ENCODE peak calls at places on chromosome 19, in nine cellular contexts. One of them, this sample, is unnamed.

GRCh38 chr19:30596813-30597399 is 224.7 kb downstream of the ZNF536 start:
- DNase-seq in IMR-90: no peak
- DNase-seq in psoas muscle: no peak
- DNase-seq in colonic mucosa: no peak
- DNase-seq in uterus: no peak
- DNase-seq in CD8-positive, alpha-beta memory T cell: no peak
- DNase-seq in suprapubic skin: no peak
- DNase-seq in effector memory CD4-positive, alpha-beta T cell: no peak
- DNase-seq in CD8-positive, alpha-beta T cell: no peak
- DNase-seq in this sample: no peak

GRCh38 chr19:1259206-1259872 is 9.8 kb upstream of the CIRBP start:
- DNase-seq in CD8-positive, alpha-beta memory T cell: peak; percentile 82
- DNase-seq in suprapubic skin: peak; percentile 89
- DNase-seq in CD8-positive, alpha-beta T cell: peak; percentile 65
- DNase-seq in effector memory CD4-positive, alpha-beta T cell: peak; percentile 68
- DNase-seq in IMR-90: peak; percentile 51
- DNase-seq in colonic mucosa: peak; percentile 86
- DNase-seq in uterus: peak; percentile 76
- DNase-seq in psoas muscle: peak; percentile 78
- DNase-seq in this sample: peak; percentile 88

GRCh38 chr19:42412223-42412622 is 15.0 kb downstream of the LIPE start:
- DNase-seq in CD8-positive, alpha-beta T cell: no peak
- DNase-seq in CD8-positive, alpha-beta memory T cell: no peak
- DNase-seq in colonic mucosa: peak; percentile 76
- DNase-seq in suprapubic skin: no peak
- DNase-seq in psoas muscle: no peak
- DNase-seq in uterus: no peak
- DNase-seq in IMR-90: no peak
- DNase-seq in effector memory CD4-positive, alpha-beta T cell: no peak
- DNase-seq in this sample: peak; percentile 29

GRCh38 chr19:8607386-8607785 is 3.1 kb downstream of the ADAMTS10 start:
- DNase-seq in colonic mucosa: no peak
- DNase-seq in suprapubic skin: no peak
- DNase-seq in CD8-positive, alpha-beta T cell: no peak
- DNase-seq in IMR-90: peak; percentile 23
- DNase-seq in psoas muscle: peak; percentile 41
- DNase-seq in effector memory CD4-positive, alpha-beta T cell: no peak
- DNase-seq in CD8-positive, alpha-beta memory T cell: no peak
- DNase-seq in uterus: no peak
- DNase-seq in this sample: no peak

GRCh38 chr19:1076951-1077350 is 10.0 kb downstream of the ARHGAP45 start:
- DNase-seq in CD8-positive, alpha-beta T cell: peak; percentile 90
- DNase-seq in psoas muscle: peak; percentile 63
- DNase-seq in uterus: no peak
- DNase-seq in suprapubic skin: peak; percentile 77
- DNase-seq in CD8-positive, alpha-beta memory T cell: peak; percentile 96
- DNase-seq in effector memory CD4-positive, alpha-beta T cell: peak; percentile 90
- DNase-seq in colonic mucosa: peak; percentile 75
- DNase-seq in IMR-90: no peak
- DNase-seq in this sample: peak; percentile 90

GRCh38 chr19:42846597-42846996 is 32.9 kb downstream of the PSG1 start:
- DNase-seq in psoas muscle: no peak
- DNase-seq in CD8-positive, alpha-beta T cell: no peak
- DNase-seq in effector memory CD4-positive, alpha-beta T cell: no peak
- DNase-seq in uterus: no peak
- DNase-seq in colonic mucosa: no peak
- DNase-seq in IMR-90: peak; percentile 31
- DNase-seq in CD8-positive, alpha-beta memory T cell: no peak
- DNase-seq in suprapubic skin: no peak
- DNase-seq in this sample: no peak

GRCh38 chr19:30856786-30857185 is 484.6 kb downstream of the ZNF536 start:
- DNase-seq in uterus: no peak
- DNase-seq in IMR-90: no peak
- DNase-seq in CD8-positive, alpha-beta T cell: no peak
- DNase-seq in suprapubic skin: no peak
- DNase-seq in CD8-positive, alpha-beta memory T cell: no peak
- DNase-seq in psoas muscle: no peak
- DNase-seq in colonic mucosa: no peak
- DNase-seq in effector memory CD4-positive, alpha-beta T cell: no peak
- DNase-seq in this sample: no peak

GRCh38 chr19:19652482-19653295 is 9.2 kb upstream of the GMIP start:
- DNase-seq in suprapubic skin: peak; percentile 60
- DNase-seq in uterus: peak; percentile 9
- DNase-seq in psoas muscle: no peak
- DNase-seq in IMR-90: peak; percentile 30
- DNase-seq in CD8-positive, alpha-beta T cell: no peak
- DNase-seq in effector memory CD4-positive, alpha-beta T cell: no peak
- DNase-seq in CD8-positive, alpha-beta memory T cell: no peak
- DNase-seq in colonic mucosa: no peak
- DNase-seq in this sample: no peak

GRCh38 chr19:2477141-2477710 is 1.3 kb downstream of the GADD45B start:
- DNase-seq in CD8-positive, alpha-beta T cell: no peak
- DNase-seq in IMR-90: peak; percentile 34
- DNase-seq in CD8-positive, alpha-beta memory T cell: no peak
- DNase-seq in colonic mucosa: peak; percentile 77
- DNase-seq in uterus: peak; percentile 39
- DNase-seq in effector memory CD4-positive, alpha-beta T cell: peak; percentile 20
- DNase-seq in psoas muscle: peak; percentile 55
- DNase-seq in suprapubic skin: no peak
- DNase-seq in this sample: peak; percentile 59

GRCh38 chr19:42125536-42125935 is 6.7 kb downstream of the POU2F2 start:
- DNase-seq in suprapubic skin: no peak
- DNase-seq in CD8-positive, alpha-beta T cell: no peak
- DNase-seq in effector memory CD4-positive, alpha-beta T cell: no peak
- DNase-seq in CD8-positive, alpha-beta memory T cell: no peak
- DNase-seq in uterus: no peak
- DNase-seq in IMR-90: no peak
- DNase-seq in psoas muscle: no peak
- DNase-seq in colonic mucosa: no peak
- DNase-seq in this sample: no peak

GRCh38 chr19:48239120-48239519 is 16.6 kb downstream of the CARD8 start:
- DNase-seq in colonic mucosa: no peak
- DNase-seq in CD8-positive, alpha-beta memory T cell: no peak
- DNase-seq in uterus: no peak
- DNase-seq in IMR-90: no peak
- DNase-seq in CD8-positive, alpha-beta T cell: no peak
- DNase-seq in psoas muscle: no peak
- DNase-seq in effector memory CD4-positive, alpha-beta T cell: no peak
- DNase-seq in suprapubic skin: no peak
- DNase-seq in this sample: no peak

GRCh38 chr19:33299061-33299665 is 3.2 kb downstream of the CEBPA start:
- DNase-seq in psoas muscle: no peak
- DNase-seq in CD8-positive, alpha-beta T cell: no peak
- DNase-seq in colonic mucosa: no peak
- DNase-seq in effector memory CD4-positive, alpha-beta T cell: no peak
- DNase-seq in suprapubic skin: peak; percentile 60
- DNase-seq in uterus: no peak
- DNase-seq in CD8-positive, alpha-beta memory T cell: no peak
- DNase-seq in IMR-90: no peak
- DNase-seq in this sample: no peak

GRCh38 chr19:47661571-47661970 is 51.7 kb upstream of the EHD2 start:
- DNase-seq in effector memory CD4-positive, alpha-beta T cell: no peak
- DNase-seq in CD8-positive, alpha-beta T cell: no peak
- DNase-seq in uterus: no peak
- DNase-seq in suprapubic skin: no peak
- DNase-seq in CD8-positive, alpha-beta memory T cell: no peak
- DNase-seq in psoas muscle: no peak
- DNase-seq in IMR-90: no peak
- DNase-seq in colonic mucosa: no peak
- DNase-seq in this sample: peak; percentile 13

DNA sequence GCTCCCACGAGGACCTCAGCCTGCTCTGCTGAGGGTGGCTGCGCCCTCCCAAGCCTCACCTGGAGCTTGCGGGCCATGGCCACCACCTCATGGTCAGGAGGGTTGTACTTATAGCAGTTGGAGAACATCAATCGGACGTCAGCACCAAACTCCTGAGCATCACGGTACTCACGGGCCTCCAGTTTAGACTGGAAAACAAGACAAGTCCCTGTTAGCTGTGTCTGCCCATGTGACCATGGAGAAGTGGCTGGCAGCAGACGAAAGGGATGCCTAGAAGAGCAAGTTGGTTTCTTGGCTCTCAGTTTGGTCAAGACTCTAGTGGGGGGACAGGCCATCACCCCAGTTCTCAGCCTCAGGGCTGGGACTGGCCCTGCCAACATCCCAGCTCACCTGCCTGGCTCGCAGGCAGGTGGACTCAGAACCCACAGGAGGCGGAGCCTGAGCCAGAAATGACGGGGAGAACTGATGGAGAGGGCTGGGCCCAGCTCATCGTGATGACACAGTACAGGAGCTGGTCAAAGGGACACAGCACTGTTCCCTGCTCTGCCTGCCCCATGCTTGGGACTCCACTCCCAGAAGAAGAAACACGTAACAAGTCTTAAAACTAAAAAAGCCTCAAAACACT is 31.2 kb upstream of the EPHX3 start:
- DNase-seq in colonic mucosa: no peak
- DNase-seq in effector memory CD4-positive, alpha-beta T cell: no peak
- DNase-seq in suprapubic skin: no peak
- DNase-seq in psoas muscle: no peak
- DNase-seq in IMR-90: no peak
- DNase-seq in uterus: no peak
- DNase-seq in CD8-positive, alpha-beta memory T cell: no peak
- DNase-seq in CD8-positive, alpha-beta T cell: no peak
- DNase-seq in this sample: no peak
- H3K4me1 ChIP-seq in colonic mucosa: no peaks in the 10 kb centered on the region
- H3K4me1 ChIP-seq in effector memory CD4-positive, alpha-beta T cell: no peaks in the 10 kb centered on the region
- H3K4me1 ChIP-seq in suprapubic skin: peaks cover 37% of the 10 kb centered on the region
- H3K4me1 ChIP-seq in psoas muscle: peaks cover 48% of the 10 kb centered on the region
- H3K4me1 ChIP-seq in IMR-90: peaks cover 27% of the 10 kb centered on the region
- H3K4me1 ChIP-seq in uterus: peaks cover 28% of the 10 kb centered on the region
- H3K4me1 ChIP-seq in CD8-positive, alpha-beta memory T cell: no peaks in the 10 kb centered on the region
- H3K4me1 ChIP-seq in CD8-positive, alpha-beta T cell: no peaks in the 10 kb centered on the region
- H3K4me1 ChIP-seq in this sample: no peaks in the 10 kb centered on the region

DNA sequence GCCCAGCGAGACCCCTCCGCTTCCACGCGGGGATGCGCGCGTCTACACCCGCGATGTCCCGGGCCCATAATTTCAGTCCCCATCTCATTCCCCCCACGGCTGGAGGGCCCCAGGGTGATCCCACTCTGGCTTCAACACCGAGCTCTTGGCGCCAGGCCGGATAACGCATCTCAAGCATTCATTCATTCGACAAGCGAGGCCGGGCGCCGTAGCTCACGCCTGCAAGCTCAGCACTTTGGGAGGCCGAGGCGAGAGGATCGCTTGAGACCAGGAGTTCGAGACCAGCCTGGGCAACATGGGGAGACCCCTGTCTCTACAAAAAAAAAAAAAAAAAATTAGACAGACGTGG is 5.9 kb downstream of the ANGPTL6 start:
- DNase-seq in effector memory CD4-positive, alpha-beta T cell: no peak
- DNase-seq in CD8-positive, alpha-beta memory T cell: no peak
- DNase-seq in IMR-90: no peak
- DNase-seq in CD8-positive, alpha-beta T cell: no peak
- DNase-seq in colonic mucosa: peak; percentile 53
- DNase-seq in suprapubic skin: peak; percentile 85
- DNase-seq in psoas muscle: peak; percentile 57
- DNase-seq in uterus: no peak
- DNase-seq in this sample: no peak
- H3K36me3 ChIP-seq in effector memory CD4-positive, alpha-beta T cell: peaks cover 16% of the 10 kb centered on the region
- H3K36me3 ChIP-seq in CD8-positive, alpha-beta memory T cell: peaks cover 7% of the 10 kb centered on the region
- H3K36me3 ChIP-seq in IMR-90: peaks cover 12% of the 10 kb centered on the region
- H3K36me3 ChIP-seq in CD8-positive, alpha-beta T cell: no peaks in the 10 kb centered on the region
- H3K36me3 ChIP-seq in colonic mucosa: no peaks in the 10 kb centered on the region
- H3K36me3 ChIP-seq in suprapubic skin: peaks cover 10% of the 10 kb centered on the region
- H3K36me3 ChIP-seq in psoas muscle: no peaks in the 10 kb centered on the region
- H3K36me3 ChIP-seq in uterus: no peaks in the 10 kb centered on the region
- H3K36me3 ChIP-seq in this sample: no peaks in the 10 kb centered on the region

GRCh38 chr19:38682195-38682867 is 34.9 kb downstream of the ACTN4 start:
- DNase-seq in effector memory CD4-positive, alpha-beta T cell: no peak
- DNase-seq in psoas muscle: no peak
- DNase-seq in suprapubic skin: no peak
- DNase-seq in IMR-90: no peak
- DNase-seq in CD8-positive, alpha-beta T cell: no peak
- DNase-seq in uterus: no peak
- DNase-seq in CD8-positive, alpha-beta memory T cell: no peak
- DNase-seq in colonic mucosa: no peak
- DNase-seq in this sample: no peak
- H3K4me1 ChIP-seq in effector memory CD4-positive, alpha-beta T cell: peaks cover 83% of the 10 kb centered on the region
- H3K4me1 ChIP-seq in psoas muscle: peaks cover 92% of the 10 kb centered on the region
- H3K4me1 ChIP-seq in suprapubic skin: peaks cover 89% of the 10 kb centered on the region
- H3K4me1 ChIP-seq in IMR-90: peaks cover 55% of the 10 kb centered on the region
- H3K4me1 ChIP-seq in CD8-positive, alpha-beta T cell: peaks cover 44% of the 10 kb centered on the region
- H3K4me1 ChIP-seq in uterus: peaks cover 50% of the 10 kb centered on the region
- H3K4me1 ChIP-seq in CD8-positive, alpha-beta memory T cell: peaks cover 91% of the 10 kb centered on the region
- H3K4me1 ChIP-seq in colonic mucosa: peaks cover 33% of the 10 kb centered on the region
- H3K4me1 ChIP-seq in this sample: peaks cover 54% of the 10 kb centered on the region

GRCh38 chr19:39360599-39360998 is 18.4 kb downstream of the SAMD4B start:
- DNase-seq in CD8-positive, alpha-beta memory T cell: no peak
- DNase-seq in colonic mucosa: no peak
- DNase-seq in psoas muscle: no peak
- DNase-seq in uterus: no peak
- DNase-seq in CD8-positive, alpha-beta T cell: no peak
- DNase-seq in suprapubic skin: no peak
- DNase-seq in effector memory CD4-positive, alpha-beta T cell: no peak
- DNase-seq in IMR-90: no peak
- DNase-seq in this sample: no peak

GRCh38 chr19:39359026-39359425 is 16.8 kb downstream of the SAMD4B start:
- DNase-seq in effector memory CD4-positive, alpha-beta T cell: no peak
- DNase-seq in suprapubic skin: no peak
- DNase-seq in CD8-positive, alpha-beta memory T cell: no peak
- DNase-seq in IMR-90: no peak
- DNase-seq in uterus: no peak
- DNase-seq in colonic mucosa: no peak
- DNase-seq in CD8-positive, alpha-beta T cell: no peak
- DNase-seq in psoas muscle: no peak
- DNase-seq in this sample: no peak

GRCh38 chr19:39365531-39365930 is 23.3 kb downstream of the SAMD4B start:
- DNase-seq in psoas muscle: no peak
- DNase-seq in CD8-positive, alpha-beta T cell: no peak
- DNase-seq in effector memory CD4-positive, alpha-beta T cell: no peak
- DNase-seq in CD8-positive, alpha-beta memory T cell: no peak
- DNase-seq in suprapubic skin: no peak
- DNase-seq in uterus: no peak
- DNase-seq in IMR-90: no peak
- DNase-seq in colonic mucosa: no peak
- DNase-seq in this sample: no peak

GRCh38 chr19:39362682-39363657 is 20.7 kb downstream of the SAMD4B start:
- DNase-seq in uterus: no peak
- DNase-seq in psoas muscle: no peak
- DNase-seq in CD8-positive, alpha-beta memory T cell: no peak
- DNase-seq in CD8-positive, alpha-beta T cell: no peak
- DNase-seq in colonic mucosa: no peak
- DNase-seq in IMR-90: peak; percentile 85
- DNase-seq in suprapubic skin: no peak
- DNase-seq in effector memory CD4-positive, alpha-beta T cell: no peak
- DNase-seq in this sample: no peak

DNA sequence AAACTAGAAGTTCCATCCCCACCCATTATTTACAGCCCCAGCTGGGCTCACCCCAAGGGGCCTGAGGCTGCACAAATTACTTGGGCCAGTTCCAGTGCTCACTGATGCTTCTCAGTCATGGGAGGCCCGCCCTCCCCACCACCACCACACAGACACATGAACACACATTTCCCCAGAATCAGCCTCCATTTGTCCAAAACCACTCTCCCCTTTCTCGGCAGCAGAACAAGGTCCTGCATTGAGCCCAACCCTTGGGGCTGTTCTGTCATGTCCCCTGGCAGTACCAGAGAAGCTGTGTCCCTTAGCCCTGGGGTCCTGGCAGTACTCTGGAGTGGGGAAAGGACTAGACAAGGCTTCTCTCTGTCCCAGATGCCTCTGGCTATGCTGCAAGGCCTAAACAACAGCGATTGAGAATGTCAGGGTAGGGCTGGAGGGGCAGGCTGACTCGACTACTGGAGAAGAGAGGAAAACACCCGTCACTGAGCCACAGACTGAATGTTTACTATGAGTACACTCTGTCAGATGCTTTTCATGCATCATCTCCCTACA is 21.8 kb downstream of the SAMD4B start:
- DNase-seq in psoas muscle: peak; percentile 50
- DNase-seq in colonic mucosa: no peak
- DNase-seq in suprapubic skin: no peak
- DNase-seq in CD8-positive, alpha-beta memory T cell: no peak
- DNase-seq in uterus: no peak
- DNase-seq in effector memory CD4-positive, alpha-beta T cell: no peak
- DNase-seq in CD8-positive, alpha-beta T cell: no peak
- DNase-seq in IMR-90: peak; percentile 80
- DNase-seq in this sample: no peak
- H3K36me3 ChIP-seq in psoas muscle: peaks cover 66% of the 10 kb centered on the region
- H3K36me3 ChIP-seq in colonic mucosa: peaks cover 3% of the 10 kb centered on the region
- H3K36me3 ChIP-seq in suprapubic skin: peaks cover 35% of the 10 kb centered on the region
- H3K36me3 ChIP-seq in CD8-positive, alpha-beta memory T cell: peaks cover 9% of the 10 kb centered on the region
- H3K36me3 ChIP-seq in uterus: no peaks in the 10 kb centered on the region
- H3K36me3 ChIP-seq in effector memory CD4-positive, alpha-beta T cell: peaks cover 16% of the 10 kb centered on the region
- H3K36me3 ChIP-seq in CD8-positive, alpha-beta T cell: peaks cover 10% of the 10 kb centered on the region
- H3K36me3 ChIP-seq in IMR-90: peaks cover 20% of the 10 kb centered on the region
- H3K36me3 ChIP-seq in this sample: peaks cover 8% of the 10 kb centered on the region

This sample was measured in small intestine.